ENCODE peak calls at places on chromosomes 2 and 18, in four cellular contexts. B is WERI-Rb-1, C is upper lobe of right lung, P is endothelial cell of umbilical vein. A is an unnamed sample.

GRCh38 chr18:79485788-79486355 is 90.1 kb downstream of the NFATC1 start:
- DNase-seq in B (no peak), C (no peak), P (peak), A (no peak)

GRCh38 chr2:108927936-108928659 is 60.9 kb downstream of the EDAR start:
- DNase-seq in B (peak), C (no peak), P (peak), A (no peak)

GRCh38 chr2:505931-506330 is 171.3 kb downstream of the TMEM18 start:
- DNase-seq in B (no peak), C (no peak), P (no peak), A (no peak)

GRCh38 chr2:168146892-168147810 is 100.2 kb downstream of the STK39 start:
- DNase-seq in B (no peak), C (no peak), P (no peak), A (no peak)

GRCh38 chr18:70276416-70277145 is 12.3 kb upstream of the SOCS6 start:
- DNase-seq in B (peak), C (no peak), P (no peak), A (no peak)

GRCh38 chr2:239398536-239398935 is 2.3 kb downstream of the HDAC4 start:
- DNase-seq in B (no peak), C (peak), P (no peak), A (peak)

GRCh38 chr2:191304939-191305875 is 60.0 kb downstream of the MYO1B start:
- DNase-seq in B (peak), C (no peak), P (peak), A (no peak)

GRCh38 chr2:218754201-218754600 is 27.7 kb upstream of the CYP27A1 start:
- DNase-seq in B (no peak), C (peak), P (no peak), A (no peak)

GRCh38 chr2:113980946-113981345 is 91.1 kb downstream of the ACTR3 start:
- DNase-seq in B (no peak), C (no peak), P (peak), A (no peak)

GRCh38 chr2:72150961-72151356 is 3.3 kb upstream of the CYP26B1 start:
- DNase-seq in B (no peak), C (no peak), P (no peak), A (no peak)

GRCh38 chr2:74415762-74416395 is 5.5 kb downstream of the C2orf81 start:
- DNase-seq in B (no peak), C (no peak), P (no peak), A (no peak)
- H3K4me3 ChIP-seq in B (no peak), C (peak), P (no peak), A (peak)

GRCh38 chr18:22348521-22349316 is 69.0 kb downstream of the CTAGE1 start:
- DNase-seq in B (no peak), C (peak), P (peak), A (peak)
- H3K4me3 ChIP-seq in B (no peak), C (peak), P (peak), A (peak)

DNA sequence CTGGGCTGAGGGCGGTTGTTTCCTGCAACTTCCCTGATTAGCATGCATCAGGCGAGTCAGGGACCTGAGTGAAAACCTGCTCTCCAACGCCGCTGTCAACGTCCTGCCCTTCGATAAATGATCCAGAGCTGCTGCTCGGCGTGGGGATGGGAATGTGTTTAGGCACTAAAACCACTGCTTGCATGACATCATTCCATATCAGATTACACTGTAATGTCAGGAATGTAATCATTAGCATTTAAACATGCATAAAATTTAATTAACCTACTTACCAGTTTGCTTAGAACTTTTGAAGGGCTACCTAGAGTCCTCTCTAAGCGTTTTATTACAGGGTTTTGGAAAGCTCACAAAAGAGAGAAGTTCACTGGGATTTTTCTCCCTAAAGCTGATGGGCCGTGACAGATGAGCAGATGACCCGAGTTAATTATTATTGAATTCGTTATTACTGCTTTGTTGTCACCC is 685.6 kb upstream of the SALL3 start:
- DNase-seq in B (no peak), C (no peak), P (no peak), A (no peak)
- H3K4me3 ChIP-seq in B (no peak), C (peak), P (no peak), A (peak)

DNA sequence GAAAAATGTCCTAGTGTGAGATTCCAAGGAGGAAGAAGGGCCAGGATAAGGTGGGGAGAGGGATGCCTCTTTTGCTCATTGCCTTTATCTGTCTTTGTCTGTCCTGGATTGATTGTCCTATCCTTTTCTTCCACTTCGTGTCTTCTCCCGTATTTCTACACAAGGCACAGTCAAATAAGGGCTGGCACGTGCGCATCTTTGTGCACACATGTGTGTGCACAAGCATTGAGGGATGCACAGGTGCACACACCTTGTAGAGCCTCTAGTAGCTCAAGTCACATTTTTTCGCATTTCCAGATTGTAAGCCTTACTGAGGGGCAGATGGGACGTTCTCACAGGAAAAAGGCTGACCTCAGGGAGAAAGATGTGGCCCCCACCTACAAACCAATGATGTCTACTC is 170.2 kb upstream of the TNP1 start:
- DNase-seq in B (no peak), C (no peak), P (no peak), A (no peak)
- H3K4me3 ChIP-seq in B (no peak), C (no peak), P (no peak), A (no peak)

GRCh38 chr2:37340637-37341036 is 3.8 kb upstream of the QPCT start:
- DNase-seq in B (no peak), C (no peak), P (no peak), A (no peak)
- H3K4me3 ChIP-seq in B (no peak), C (no peak), P (no peak), A (no peak)

GRCh38 chr18:44683566-44683965 is 2.9 kb downstream of the SETBP1 start:
- DNase-seq in B (no peak), C (no peak), P (no peak), A (no peak)
- H3K4me3 ChIP-seq in B (no peak), C (no peak), P (no peak), A (no peak)

A was measured in left lung.